ENCODE peak calls at places on chromosomes 3 and 15, in four cellular contexts. One of them, this sample, is unnamed.

GRCh38 chr3:195839260-195840010 is 27.7 kb upstream of the MUC4 start:
- DNase-seq in SJSA1: no peak
- DNase-seq in coronary artery: no peak
- DNase-seq in lower leg skin: no peak
- DNase-seq in this sample: no peak

GRCh38 chr3:114496021-114496434 is 202.2 kb downstream of the TIGIT start:
- DNase-seq in SJSA1: no peak
- DNase-seq in coronary artery: no peak
- DNase-seq in lower leg skin: no peak
- DNase-seq in this sample: no peak

GRCh38 chr3:37163262-37164020 is 10.9 kb downstream of the LRRFIP2 start:
- DNase-seq in lower leg skin: no peak
- DNase-seq in coronary artery: no peak
- DNase-seq in SJSA1: peak
- DNase-seq in this sample: peak

GRCh38 chr3:139032326-139033002 is 11.7 kb upstream of the PRR23B start:
- DNase-seq in SJSA1: no peak
- DNase-seq in coronary artery: no peak
- DNase-seq in lower leg skin: no peak
- DNase-seq in this sample: no peak

GRCh38 chr15:74502301-74502700 is 38.7 kb upstream of the ARID3B start:
- DNase-seq in coronary artery: no peak
- DNase-seq in SJSA1: no peak
- DNase-seq in lower leg skin: no peak
- DNase-seq in this sample: no peak

GRCh38 chr3:128470134-128470915 is 3.6 kb upstream of the DNAJB8 start:
- DNase-seq in SJSA1: no peak
- DNase-seq in coronary artery: no peak
- DNase-seq in lower leg skin: no peak
- DNase-seq in this sample: no peak

GRCh38 chr3:118772036-118773030 is 262.3 kb downstream of the IGSF11 start:
- DNase-seq in coronary artery: no peak
- DNase-seq in SJSA1: no peak
- DNase-seq in lower leg skin: no peak
- DNase-seq in this sample: no peak

GRCh38 chr3:111338059-111338698 is 203.8 kb upstream of the CD96 start:
- DNase-seq in SJSA1: peak
- DNase-seq in coronary artery: no peak
- DNase-seq in lower leg skin: no peak
- DNase-seq in this sample: peak

GRCh38 chr3:10519236-10519635 is 13.8 kb upstream of the ATP2B2 start:
- DNase-seq in lower leg skin: no peak
- DNase-seq in SJSA1: no peak
- DNase-seq in coronary artery: peak
- DNase-seq in this sample: no peak

GRCh38 chr3:60594025-60594424 is 657.2 kb downstream of the FHIT start:
- DNase-seq in lower leg skin: peak
- DNase-seq in SJSA1: no peak
- DNase-seq in coronary artery: peak
- DNase-seq in this sample: peak

GRCh38 chr15:32824777-32825176 is 107.0 kb downstream of the GREM1 start:
- DNase-seq in SJSA1: peak
- DNase-seq in coronary artery: no peak
- DNase-seq in lower leg skin: no peak
- DNase-seq in this sample: peak

GRCh38 chr3:156358232-156358631 is 196.7 kb downstream of the SSR3 start:
- DNase-seq in SJSA1: no peak
- DNase-seq in lower leg skin: no peak
- DNase-seq in coronary artery: no peak
- DNase-seq in this sample: no peak

GRCh38 chr3:65641041-65641440 is 397.7 kb downstream of the MAGI1 start:
- DNase-seq in lower leg skin: no peak
- DNase-seq in SJSA1: no peak
- DNase-seq in coronary artery: no peak
- DNase-seq in this sample: no peak

GRCh38 chr3:49244589-49245205 is 32.3 kb downstream of the C3orf62 start:
- DNase-seq in coronary artery: no peak
- DNase-seq in SJSA1: no peak
- DNase-seq in lower leg skin: no peak
- DNase-seq in this sample: no peak

GRCh38 chr15:51621917-51622268 is 678 bp downstream of the DMXL2 start:
- DNase-seq in coronary artery: no peak
- DNase-seq in lower leg skin: peak
- DNase-seq in SJSA1: no peak
- DNase-seq in this sample: peak

GRCh38 chr3:183244219-183244618 is 8.8 kb upstream of the B3GNT5 start:
- DNase-seq in SJSA1: no peak
- DNase-seq in lower leg skin: peak
- DNase-seq in coronary artery: no peak
- DNase-seq in this sample: no peak

GRCh38 chr3:107241217-107241616 is 136.0 kb upstream of the CCDC54 start:
- DNase-seq in lower leg skin: peak
- DNase-seq in SJSA1: no peak
- DNase-seq in coronary artery: peak
- DNase-seq in this sample: no peak

GRCh38 chr3:108471346-108471935 is 39.0 kb downstream of the MYH15 start:
- DNase-seq in coronary artery: no peak
- DNase-seq in lower leg skin: no peak
- DNase-seq in SJSA1: no peak
- DNase-seq in this sample: no peak

GRCh38 chr15:23532019-23532418 is 33.5 kb upstream of the MKRN3 start:
- DNase-seq in coronary artery: no peak
- DNase-seq in SJSA1: no peak
- DNase-seq in lower leg skin: no peak
- DNase-seq in this sample: no peak

GRCh38 chr3:132660745-132661067 is 577 bp downstream of the UBA5 start:
- DNase-seq in lower leg skin: no peak
- DNase-seq in coronary artery: no peak
- DNase-seq in SJSA1: no peak
- DNase-seq in this sample: no peak

GRCh38 chr3:195097331-195098255 is 173.4 kb downstream of the XXYLT1 start:
- DNase-seq in coronary artery: no peak
- DNase-seq in SJSA1: no peak
- DNase-seq in lower leg skin: no peak
- DNase-seq in this sample: no peak

GRCh38 chr3:139312959-139313358 is 30.9 kb upstream of the MRPS22 start:
- DNase-seq in coronary artery: no peak
- DNase-seq in lower leg skin: no peak
- DNase-seq in SJSA1: no peak
- DNase-seq in this sample: no peak

GRCh38 chr3:29141197-29141911 is 139.5 kb upstream of the RBMS3 start:
- DNase-seq in SJSA1: peak
- DNase-seq in coronary artery: no peak
- DNase-seq in lower leg skin: no peak
- DNase-seq in this sample: no peak

GRCh38 chr3:148147896-148148295 is 549.8 kb upstream of the AGTR1 start:
- DNase-seq in SJSA1: no peak
- DNase-seq in coronary artery: no peak
- DNase-seq in lower leg skin: no peak
- DNase-seq in this sample: no peak

GRCh38 chr15:47778263-47778770 is 61.0 kb downstream of the SEMA6D start:
- DNase-seq in SJSA1: no peak
- DNase-seq in lower leg skin: no peak
- DNase-seq in coronary artery: no peak
- DNase-seq in this sample: no peak

GRCh38 chr3:35524851-35525250 is 114.5 kb upstream of the ARPP21 start:
- DNase-seq in lower leg skin: no peak
- DNase-seq in coronary artery: no peak
- DNase-seq in SJSA1: no peak
- DNase-seq in this sample: no peak

GRCh38 chr3:187063286-187064081 is 75.8 kb downstream of the RPL39L start:
- DNase-seq in lower leg skin: no peak
- DNase-seq in SJSA1: no peak
- DNase-seq in coronary artery: no peak
- DNase-seq in this sample: no peak

GRCh38 chr3:15326037-15326436 is 6.3 kb downstream of the SH3BP5 start:
- DNase-seq in coronary artery: no peak
- DNase-seq in lower leg skin: no peak
- DNase-seq in SJSA1: no peak
- DNase-seq in this sample: no peak

GRCh38 chr3:45084820-45085816 is 59.0 kb downstream of the CLEC3B start:
- DNase-seq in lower leg skin: no peak
- DNase-seq in coronary artery: no peak
- DNase-seq in SJSA1: peak
- DNase-seq in this sample: peak

GRCh38 chr3:81581966-81582599 is 179.4 kb downstream of the GBE1 start:
- DNase-seq in SJSA1: peak
- DNase-seq in coronary artery: no peak
- DNase-seq in lower leg skin: no peak
- DNase-seq in this sample: peak

GRCh38 chr3:53072653-53073552 is 27.0 kb upstream of the SFMBT1 start:
- DNase-seq in lower leg skin: peak
- DNase-seq in coronary artery: peak
- DNase-seq in SJSA1: peak
- DNase-seq in this sample: no peak

GRCh38 chr3:4741404-4742307 is 237.6 kb upstream of the BHLHE40 start:
- DNase-seq in coronary artery: peak
- DNase-seq in lower leg skin: peak
- DNase-seq in SJSA1: peak
- DNase-seq in this sample: peak

GRCh38 chr15:83306561-83306960 is 22.1 kb upstream of the BNC1 start:
- DNase-seq in lower leg skin: no peak
- DNase-seq in coronary artery: no peak
- DNase-seq in SJSA1: no peak
- DNase-seq in this sample: no peak
- H3K4me3 ChIP-seq in lower leg skin: no peak
- H3K4me3 ChIP-seq in coronary artery: no peak
- H3K4me3 ChIP-seq in SJSA1: no peak
- H3K4me3 ChIP-seq in this sample: no peak

GRCh38 chr3:174156200-174156599 is 702.9 kb upstream of the NAALADL2 start:
- DNase-seq in lower leg skin: no peak
- DNase-seq in coronary artery: no peak
- DNase-seq in SJSA1: peak
- DNase-seq in this sample: no peak
- H3K4me3 ChIP-seq in lower leg skin: no peak
- H3K4me3 ChIP-seq in coronary artery: peak
- H3K4me3 ChIP-seq in SJSA1: peak
- H3K4me3 ChIP-seq in this sample: no peak

GRCh38 chr3:149657458-149657795 is 398 bp downstream of the WWTR1 start:
- DNase-seq in SJSA1: no peak
- DNase-seq in coronary artery: no peak
- DNase-seq in lower leg skin: peak
- DNase-seq in this sample: no peak
- H3K4me3 ChIP-seq in SJSA1: peak
- H3K4me3 ChIP-seq in coronary artery: peak
- H3K4me3 ChIP-seq in lower leg skin: peak
- H3K4me3 ChIP-seq in this sample: peak

GRCh38 chr15:40291088-40291574 is 8.3 kb upstream of the ANKRD63 start:
- DNase-seq in lower leg skin: no peak
- DNase-seq in SJSA1: no peak
- DNase-seq in coronary artery: no peak
- DNase-seq in this sample: no peak
- H3K4me3 ChIP-seq in lower leg skin: no peak
- H3K4me3 ChIP-seq in SJSA1: no peak
- H3K4me3 ChIP-seq in coronary artery: peak
- H3K4me3 ChIP-seq in this sample: peak

DNA sequence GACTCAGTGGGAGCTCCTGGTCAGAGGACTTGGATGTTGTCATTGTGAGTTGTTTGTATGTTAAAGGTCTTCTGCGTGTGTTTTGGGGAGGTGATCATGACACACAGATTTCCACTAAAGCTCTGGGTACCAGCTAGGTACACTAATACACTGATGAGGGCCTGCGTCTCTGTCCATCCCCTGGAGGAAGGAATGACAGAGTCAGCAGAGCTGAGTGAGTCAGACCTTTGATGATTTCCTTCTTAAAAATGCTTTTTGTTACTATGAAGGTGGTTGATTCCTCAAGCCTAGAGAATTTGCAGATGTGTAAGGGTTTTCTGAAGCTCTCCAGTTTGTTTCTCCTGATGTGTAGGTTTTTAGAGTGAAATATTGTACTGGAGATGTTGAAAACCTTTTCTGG is 424.1 kb upstream of the TPM1 start:
- DNase-seq in coronary artery: no peak
- DNase-seq in lower leg skin: no peak
- DNase-seq in SJSA1: peak
- DNase-seq in this sample: peak
- H3K4me3 ChIP-seq in coronary artery: no peak
- H3K4me3 ChIP-seq in lower leg skin: no peak
- H3K4me3 ChIP-seq in SJSA1: no peak
- H3K4me3 ChIP-seq in this sample: no peak

GRCh38 chr3:134796313-134797079 is 1.4 kb downstream of the EPHB1 start:
- DNase-seq in lower leg skin: no peak
- DNase-seq in SJSA1: no peak
- DNase-seq in coronary artery: peak
- DNase-seq in this sample: no peak
- H3K4me3 ChIP-seq in lower leg skin: peak
- H3K4me3 ChIP-seq in SJSA1: peak
- H3K4me3 ChIP-seq in coronary artery: peak
- H3K4me3 ChIP-seq in this sample: peak

This sample was measured in astrocyte of the cerebellum.